ENCODE peak calls at places on chromosomes 6 and 20, in ten cellular contexts. One of them, this sample, is unnamed.

GRCh38 chr6:118551063-118551672 is 3.1 kb downstream of the PLN start:
- DNase-seq in body of pancreas: no peak
- DNase-seq in ovary: no peak
- DNase-seq in tibial artery: no peak
- DNase-seq in WERI-Rb-1: no peak
- DNase-seq in HFF-Myc: peak
- DNase-seq in PC-3: peak
- DNase-seq in lower leg skin: no peak
- DNase-seq in cardiac muscle cell: peak
- DNase-seq in heart right ventricle: no peak
- DNase-seq in this sample: peak

GRCh38 chr20:47866480-47866879 is 81.2 kb upstream of the SULF2 start:
- DNase-seq in body of pancreas: no peak
- DNase-seq in heart right ventricle: no peak
- DNase-seq in cardiac muscle cell: no peak
- DNase-seq in WERI-Rb-1: no peak
- DNase-seq in PC-3: no peak
- DNase-seq in tibial artery: no peak
- DNase-seq in HFF-Myc: no peak
- DNase-seq in ovary: no peak
- DNase-seq in lower leg skin: no peak
- DNase-seq in this sample: no peak

GRCh38 chr6:56172144-56172543 is 75.2 kb downstream of the COL21A1 start:
- DNase-seq in WERI-Rb-1: no peak
- DNase-seq in ovary: no peak
- DNase-seq in tibial artery: no peak
- DNase-seq in body of pancreas: no peak
- DNase-seq in cardiac muscle cell: peak
- DNase-seq in lower leg skin: no peak
- DNase-seq in heart right ventricle: no peak
- DNase-seq in HFF-Myc: no peak
- DNase-seq in PC-3: no peak
- DNase-seq in this sample: no peak

GRCh38 chr6:56869346-56869745 is 85.6 kb upstream of the BEND6 start:
- DNase-seq in ovary: no peak
- DNase-seq in HFF-Myc: no peak
- DNase-seq in cardiac muscle cell: no peak
- DNase-seq in PC-3: no peak
- DNase-seq in WERI-Rb-1: no peak
- DNase-seq in tibial artery: no peak
- DNase-seq in heart right ventricle: no peak
- DNase-seq in lower leg skin: no peak
- DNase-seq in body of pancreas: no peak
- DNase-seq in this sample: peak

GRCh38 chr6:141607956-141608355 is 524.8 kb upstream of the GJE1 start:
- DNase-seq in PC-3: no peak
- DNase-seq in heart right ventricle: no peak
- DNase-seq in lower leg skin: no peak
- DNase-seq in cardiac muscle cell: no peak
- DNase-seq in body of pancreas: no peak
- DNase-seq in tibial artery: no peak
- DNase-seq in HFF-Myc: no peak
- DNase-seq in WERI-Rb-1: no peak
- DNase-seq in ovary: no peak
- DNase-seq in this sample: no peak

GRCh38 chr20:33518071-33518470 is 28.2 kb downstream of the CBFA2T2 start:
- DNase-seq in ovary: no peak
- DNase-seq in PC-3: peak
- DNase-seq in body of pancreas: no peak
- DNase-seq in HFF-Myc: peak
- DNase-seq in lower leg skin: no peak
- DNase-seq in heart right ventricle: no peak
- DNase-seq in WERI-Rb-1: no peak
- DNase-seq in tibial artery: no peak
- DNase-seq in cardiac muscle cell: peak
- DNase-seq in this sample: no peak

GRCh38 chr6:26275663-26276062 is 89.3 kb upstream of the BTN3A2 start:
- DNase-seq in WERI-Rb-1: no peak
- DNase-seq in body of pancreas: no peak
- DNase-seq in ovary: no peak
- DNase-seq in heart right ventricle: no peak
- DNase-seq in PC-3: no peak
- DNase-seq in tibial artery: no peak
- DNase-seq in cardiac muscle cell: no peak
- DNase-seq in lower leg skin: no peak
- DNase-seq in HFF-Myc: no peak
- DNase-seq in this sample: no peak

GRCh38 chr6:96466149-96466863 is 55.3 kb upstream of the UFL1 start:
- DNase-seq in body of pancreas: no peak
- DNase-seq in tibial artery: no peak
- DNase-seq in HFF-Myc: no peak
- DNase-seq in WERI-Rb-1: no peak
- DNase-seq in PC-3: peak
- DNase-seq in cardiac muscle cell: no peak
- DNase-seq in lower leg skin: no peak
- DNase-seq in ovary: no peak
- DNase-seq in heart right ventricle: no peak
- DNase-seq in this sample: peak

GRCh38 chr6:111410371-111410770 is 72.6 kb downstream of the REV3L start:
- DNase-seq in body of pancreas: no peak
- DNase-seq in lower leg skin: no peak
- DNase-seq in ovary: no peak
- DNase-seq in WERI-Rb-1: no peak
- DNase-seq in tibial artery: no peak
- DNase-seq in cardiac muscle cell: no peak
- DNase-seq in heart right ventricle: no peak
- DNase-seq in HFF-Myc: no peak
- DNase-seq in PC-3: no peak
- DNase-seq in this sample: peak

GRCh38 chr6:111406200-111406711 is 76.8 kb downstream of the REV3L start:
- DNase-seq in HFF-Myc: no peak
- DNase-seq in ovary: no peak
- DNase-seq in lower leg skin: no peak
- DNase-seq in cardiac muscle cell: no peak
- DNase-seq in heart right ventricle: no peak
- DNase-seq in tibial artery: no peak
- DNase-seq in WERI-Rb-1: no peak
- DNase-seq in body of pancreas: no peak
- DNase-seq in PC-3: no peak
- DNase-seq in this sample: peak

GRCh38 chr6:111409430-111409829 is 73.6 kb downstream of the REV3L start:
- DNase-seq in body of pancreas: no peak
- DNase-seq in HFF-Myc: no peak
- DNase-seq in WERI-Rb-1: no peak
- DNase-seq in tibial artery: no peak
- DNase-seq in PC-3: no peak
- DNase-seq in cardiac muscle cell: no peak
- DNase-seq in ovary: no peak
- DNase-seq in lower leg skin: no peak
- DNase-seq in heart right ventricle: no peak
- DNase-seq in this sample: peak

GRCh38 chr6:111411046-111411445 is 72.0 kb downstream of the REV3L start:
- DNase-seq in HFF-Myc: no peak
- DNase-seq in ovary: no peak
- DNase-seq in lower leg skin: no peak
- DNase-seq in WERI-Rb-1: no peak
- DNase-seq in cardiac muscle cell: no peak
- DNase-seq in PC-3: no peak
- DNase-seq in body of pancreas: no peak
- DNase-seq in tibial artery: no peak
- DNase-seq in heart right ventricle: no peak
- DNase-seq in this sample: no peak

GRCh38 chr6:111407686-111408085 is 75.3 kb downstream of the REV3L start:
- DNase-seq in HFF-Myc: no peak
- DNase-seq in body of pancreas: no peak
- DNase-seq in WERI-Rb-1: no peak
- DNase-seq in lower leg skin: no peak
- DNase-seq in heart right ventricle: no peak
- DNase-seq in ovary: no peak
- DNase-seq in PC-3: no peak
- DNase-seq in tibial artery: no peak
- DNase-seq in cardiac muscle cell: no peak
- DNase-seq in this sample: no peak
- H3K4me3 ChIP-seq in HFF-Myc: no peak
- H3K4me3 ChIP-seq in body of pancreas: no peak
- H3K4me3 ChIP-seq in WERI-Rb-1: no peak
- H3K4me3 ChIP-seq in lower leg skin: no peak
- H3K4me3 ChIP-seq in heart right ventricle: no peak
- H3K4me3 ChIP-seq in ovary: no peak
- H3K4me3 ChIP-seq in PC-3: no peak
- H3K4me3 ChIP-seq in tibial artery: no peak
- H3K4me3 ChIP-seq in cardiac muscle cell: no peak
- H3K4me3 ChIP-seq in this sample: no peak

GRCh38 chr20:57330998-57331397 is 1.4 kb downstream of the SPO11 start:
- DNase-seq in HFF-Myc: no peak
- DNase-seq in cardiac muscle cell: peak
- DNase-seq in ovary: no peak
- DNase-seq in lower leg skin: peak
- DNase-seq in PC-3: no peak
- DNase-seq in heart right ventricle: no peak
- DNase-seq in tibial artery: no peak
- DNase-seq in body of pancreas: no peak
- DNase-seq in WERI-Rb-1: no peak
- DNase-seq in this sample: no peak

GRCh38 chr20:57326667-57327455 is 2.7 kb upstream of the SPO11 start:
- DNase-seq in WERI-Rb-1: no peak
- DNase-seq in lower leg skin: no peak
- DNase-seq in body of pancreas: no peak
- DNase-seq in tibial artery: no peak
- DNase-seq in HFF-Myc: no peak
- DNase-seq in ovary: no peak
- DNase-seq in PC-3: peak
- DNase-seq in heart right ventricle: no peak
- DNase-seq in cardiac muscle cell: no peak
- DNase-seq in this sample: no peak

GRCh38 chr20:57332105-57333089 is 2.8 kb downstream of the SPO11 start:
- DNase-seq in WERI-Rb-1: no peak
- DNase-seq in cardiac muscle cell: no peak
- DNase-seq in tibial artery: no peak
- DNase-seq in PC-3: peak
- DNase-seq in lower leg skin: no peak
- DNase-seq in HFF-Myc: no peak
- DNase-seq in heart right ventricle: no peak
- DNase-seq in ovary: no peak
- DNase-seq in body of pancreas: no peak
- DNase-seq in this sample: no peak

GRCh38 chr20:57327820-57328219 is 1.8 kb upstream of the SPO11 start:
- DNase-seq in PC-3: no peak
- DNase-seq in HFF-Myc: no peak
- DNase-seq in cardiac muscle cell: no peak
- DNase-seq in heart right ventricle: no peak
- DNase-seq in lower leg skin: no peak
- DNase-seq in tibial artery: no peak
- DNase-seq in WERI-Rb-1: no peak
- DNase-seq in ovary: no peak
- DNase-seq in body of pancreas: no peak
- DNase-seq in this sample: no peak

GRCh38 chr20:57329608-57330221 is at the start of gene SPO11:
- DNase-seq in tibial artery: no peak
- DNase-seq in ovary: no peak
- DNase-seq in lower leg skin: no peak
- DNase-seq in WERI-Rb-1: peak
- DNase-seq in heart right ventricle: no peak
- DNase-seq in cardiac muscle cell: no peak
- DNase-seq in body of pancreas: peak
- DNase-seq in HFF-Myc: no peak
- DNase-seq in PC-3: no peak
- DNase-seq in this sample: no peak
- TF ChIP-seq CTCF in tibial artery: no peak
- TF ChIP-seq CTCF in ovary: no peak
- TF ChIP-seq CTCF in lower leg skin: no peak
- TF ChIP-seq CTCF in WERI-Rb-1: peak
- TF ChIP-seq CTCF in heart right ventricle: no peak
- TF ChIP-seq CTCF in cardiac muscle cell: no peak
- TF ChIP-seq CTCF in body of pancreas: no peak
- TF ChIP-seq CTCF in HFF-Myc: peak
- TF ChIP-seq CTCF in PC-3: peak
- TF ChIP-seq CTCF in this sample: peak

GRCh38 chr20:1490643-1491042 is 577 bp downstream of the SIRPB2 start:
- DNase-seq in HFF-Myc: no peak
- DNase-seq in ovary: no peak
- DNase-seq in body of pancreas: no peak
- DNase-seq in cardiac muscle cell: no peak
- DNase-seq in WERI-Rb-1: no peak
- DNase-seq in tibial artery: no peak
- DNase-seq in PC-3: no peak
- DNase-seq in heart right ventricle: no peak
- DNase-seq in lower leg skin: no peak
- DNase-seq in this sample: no peak

GRCh38 chr20:1494436-1494835 is 3.2 kb upstream of the SIRPB2 start:
- DNase-seq in ovary: no peak
- DNase-seq in HFF-Myc: no peak
- DNase-seq in lower leg skin: no peak
- DNase-seq in tibial artery: no peak
- DNase-seq in body of pancreas: no peak
- DNase-seq in WERI-Rb-1: no peak
- DNase-seq in heart right ventricle: no peak
- DNase-seq in PC-3: no peak
- DNase-seq in cardiac muscle cell: no peak
- DNase-seq in this sample: no peak

GRCh38 chr20:1489764-1490436 is 1.3 kb downstream of the SIRPB2 start:
- DNase-seq in PC-3: peak
- DNase-seq in heart right ventricle: no peak
- DNase-seq in tibial artery: peak
- DNase-seq in ovary: no peak
- DNase-seq in lower leg skin: peak
- DNase-seq in WERI-Rb-1: no peak
- DNase-seq in cardiac muscle cell: no peak
- DNase-seq in HFF-Myc: no peak
- DNase-seq in body of pancreas: no peak
- DNase-seq in this sample: no peak

GRCh38 chr20:1491281-1491840 is at the start of gene SIRPB2:
- DNase-seq in cardiac muscle cell: peak
- DNase-seq in HFF-Myc: no peak
- DNase-seq in WERI-Rb-1: no peak
- DNase-seq in lower leg skin: no peak
- DNase-seq in heart right ventricle: peak
- DNase-seq in PC-3: no peak
- DNase-seq in tibial artery: peak
- DNase-seq in body of pancreas: peak
- DNase-seq in ovary: peak
- DNase-seq in this sample: no peak

DNA sequence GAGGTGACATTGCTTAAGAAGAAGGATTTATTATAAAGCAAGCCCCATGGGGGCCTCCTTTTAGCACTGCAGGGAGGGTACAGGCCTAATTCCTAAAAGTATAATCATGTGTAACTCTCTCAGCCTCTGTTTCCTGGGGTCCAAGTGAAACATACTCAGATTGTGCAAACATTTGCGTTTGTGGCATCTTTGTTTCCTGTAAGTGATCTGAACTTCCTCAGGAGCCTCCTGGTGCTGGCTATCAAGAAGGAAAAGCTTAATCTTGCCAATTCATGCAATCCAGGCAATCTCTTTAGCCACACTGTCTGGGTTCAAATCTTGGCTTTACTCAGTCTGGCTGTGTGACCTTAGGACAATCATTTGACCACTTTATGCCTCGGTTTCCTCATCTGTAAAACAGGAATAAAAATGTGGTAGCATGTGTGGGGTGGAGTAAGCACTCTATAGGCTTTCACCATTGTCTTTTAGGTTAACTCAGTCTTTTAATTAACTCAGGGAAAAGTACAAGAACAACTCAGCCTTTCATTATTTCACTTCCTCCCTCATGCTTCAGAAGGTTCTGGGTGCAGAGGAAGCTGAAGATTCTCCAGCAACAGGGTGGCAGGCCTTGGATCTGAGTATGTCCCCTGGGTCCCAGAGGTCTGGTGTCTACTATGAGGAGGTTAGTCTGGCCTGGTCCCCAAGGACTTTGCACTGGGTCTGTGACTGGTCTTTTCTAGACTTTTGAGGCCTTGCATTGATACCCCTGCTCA is 847 bp upstream of the SIRPB2 start:
- DNase-seq in lower leg skin: no peak
- DNase-seq in heart right ventricle: no peak
- DNase-seq in WERI-Rb-1: no peak
- DNase-seq in ovary: no peak
- DNase-seq in HFF-Myc: no peak
- DNase-seq in cardiac muscle cell: peak
- DNase-seq in body of pancreas: no peak
- DNase-seq in tibial artery: no peak
- DNase-seq in PC-3: peak
- DNase-seq in this sample: no peak
- H3K4me3 ChIP-seq in lower leg skin: no peak
- H3K4me3 ChIP-seq in heart right ventricle: no peak
- H3K4me3 ChIP-seq in WERI-Rb-1: no peak
- H3K4me3 ChIP-seq in ovary: no peak
- H3K4me3 ChIP-seq in HFF-Myc: no peak
- H3K4me3 ChIP-seq in cardiac muscle cell: no peak
- H3K4me3 ChIP-seq in body of pancreas: no peak
- H3K4me3 ChIP-seq in tibial artery: no peak
- H3K4me3 ChIP-seq in PC-3: no peak
- H3K4me3 ChIP-seq in this sample: no peak

GRCh38 chr6:89311853-89312531 is 3.1 kb downstream of the GABRR2 start:
- DNase-seq in PC-3: peak
- DNase-seq in cardiac muscle cell: peak
- DNase-seq in lower leg skin: peak
- DNase-seq in heart right ventricle: peak
- DNase-seq in tibial artery: peak
- DNase-seq in HFF-Myc: peak
- DNase-seq in ovary: peak
- DNase-seq in body of pancreas: peak
- DNase-seq in WERI-Rb-1: peak
- DNase-seq in this sample: no peak
- TF ChIP-seq CTCF in PC-3: peak
- TF ChIP-seq CTCF in cardiac muscle cell: peak
- TF ChIP-seq CTCF in lower leg skin: no peak
- TF ChIP-seq CTCF in heart right ventricle: no peak
- TF ChIP-seq CTCF in tibial artery: peak
- TF ChIP-seq CTCF in HFF-Myc: peak
- TF ChIP-seq CTCF in ovary: peak
- TF ChIP-seq CTCF in body of pancreas: peak
- TF ChIP-seq CTCF in WERI-Rb-1: peak
- TF ChIP-seq CTCF in this sample: no peak

This sample was measured in GM12865.